ENCODE peak calls at places on chromosomes 2 and 18, in four cellular contexts. Q is endothelial cell, M is A549, D is choroid plexus epithelial cell. F is an unnamed sample.
A peak's percentile ranks its signal among the peaks of the same experiment; 100 is the strongest.

GRCh38 chr18:9711361-9712129 is 3.4 kb downstream of the RAB31 start:
- DNase-seq in M (no peak), D (no peak), Q (no peak), F (no peak)

GRCh38 chr18:33916200-33916599 is 308.5 kb downstream of the NOL4 start:
- DNase-seq in D (no peak), M (no peak), Q (no peak), F (no peak)

GRCh38 chr18:51724790-51725721 is 527.6 kb upstream of the MEX3C start:
- DNase-seq in Q (no peak), M (no peak), D (no peak), F (no peak)

GRCh38 chr2:177983183-177983788 is 89.3 kb downstream of the PDE11A start:
- DNase-seq in M (peak; percentile 48), Q (peak; percentile 17), D (peak; percentile 77), F (no peak)

GRCh38 chr18:26901020-26901419 is 35.5 kb upstream of the AQP4 start:
- DNase-seq in Q (no peak), M (no peak), D (no peak), F (no peak)

GRCh38 chr18:68172842-68173549 is 541.9 kb downstream of the TMX3 start:
- DNase-seq in Q (peak; percentile 18), M (no peak), D (peak; percentile 14), F (no peak)

GRCh38 chr2:157565550-157565949 is 63.1 kb downstream of the ACVR1C start:
- DNase-seq in Q (no peak), M (no peak), D (no peak), F (no peak)

GRCh38 chr2:127348421-127349000 is 39.3 kb downstream of the MAP3K2 start:
- DNase-seq in M (no peak), D (peak; percentile 27), Q (no peak), F (no peak)

GRCh38 chr2:28406276-28407096 is 13.8 kb downstream of the FOSL2 start:
- DNase-seq in Q (no peak), M (no peak), D (peak; percentile 63), F (no peak)

GRCh38 chr2:157336137-157336721 is 10.6 kb upstream of the ERMN start:
- DNase-seq in D (peak; percentile 58), M (no peak), Q (peak; percentile 55), F (no peak)

GRCh38 chr2:81077396-81077795 is 772.8 kb upstream of the LRRTM1 start:
- DNase-seq in Q (no peak), D (no peak), M (no peak), F (no peak)

GRCh38 chr18:41456791-41457190 is 498.2 kb upstream of the PIK3C3 start:
- DNase-seq in M (no peak), D (peak; percentile 21), Q (no peak), F (no peak)

GRCh38 chr2:173631123-173631450 is 276.4 kb downstream of the CDCA7 start:
- DNase-seq in D (peak; percentile 43), M (peak; percentile 13), Q (no peak), F (peak; percentile 30)

GRCh38 chr2:119126650-119127049 is 31.9 kb downstream of the C1QL2 start:
- DNase-seq in Q (peak; percentile 74), D (peak; percentile 7), M (peak; percentile 50), F (no peak)

GRCh38 chr2:107325983-107326786 is 440.2 kb upstream of the ST6GAL2 start:
- DNase-seq in Q (no peak), M (no peak), D (peak; percentile 70), F (no peak)

GRCh38 chr2:233513953-233514655 is 52.5 kb downstream of the USP40 start:
- DNase-seq in M (no peak), D (no peak), Q (no peak), F (no peak)

GRCh38 chr2:88464166-88464565 is 11.7 kb upstream of the FOXI3 start:
- DNase-seq in Q (no peak), D (no peak), M (no peak), F (no peak)

GRCh38 chr2:184879671-184880070 is 281.3 kb downstream of the ZNF804A start:
- DNase-seq in M (no peak), Q (no peak), D (peak; percentile 37), F (no peak)

GRCh38 chr2:140604788-140605187 is 1526.0 kb downstream of the LRP1B start:
- DNase-seq in D (no peak), Q (no peak), M (no peak), F (no peak)

GRCh38 chr2:222283634-222284033 is 15.2 kb downstream of the PAX3 start:
- DNase-seq in D (peak; percentile 3), M (no peak), Q (no peak), F (no peak)

GRCh38 chr2:109348645-109349554 is 219.9 kb downstream of the SH3RF3 start:
- DNase-seq in M (no peak), D (no peak), Q (no peak), F (no peak)

GRCh38 chr18:62991959-62992358 is 276.6 kb downstream of the PHLPP1 start:
- DNase-seq in M (no peak), D (no peak), Q (no peak), F (no peak)

GRCh38 chr18:74420491-74420890 is 36.6 kb downstream of the DIPK1C start:
- DNase-seq in Q (no peak), D (no peak), M (no peak), F (no peak)

GRCh38 chr2:151669585-151670081 is 64.6 kb downstream of the NEB start:
- DNase-seq in D (no peak), M (no peak), Q (no peak), F (no peak)
- TF ChIP-seq CTCF in D (no peak), M (no peak), Q (no peak), F (no peak)

GRCh38 chr2:77521931-77522470 is at the start of gene LRRTM4:
- DNase-seq in M (no peak), Q (peak; percentile 9), D (no peak), F (no peak)
- TF ChIP-seq CTCF in M (no peak), Q (no peak), D (no peak), F (no peak)

GRCh38 chr2:74559912-74560311 is 5.4 kb downstream of the DOK1 start:
- DNase-seq in Q (no peak), M (no peak), D (no peak), F (no peak)
- TF ChIP-seq CTCF in Q (no peak), M (no peak), D (no peak), F (no peak)

GRCh38 chr18:64097497-64097896 is 51.4 kb downstream of the LINC00305 start:
- DNase-seq in Q (no peak), M (no peak), D (peak; percentile 65), F (no peak)
- TF ChIP-seq CTCF in Q (no peak), M (no peak), D (peak; percentile 58), F (no peak)

DNA sequence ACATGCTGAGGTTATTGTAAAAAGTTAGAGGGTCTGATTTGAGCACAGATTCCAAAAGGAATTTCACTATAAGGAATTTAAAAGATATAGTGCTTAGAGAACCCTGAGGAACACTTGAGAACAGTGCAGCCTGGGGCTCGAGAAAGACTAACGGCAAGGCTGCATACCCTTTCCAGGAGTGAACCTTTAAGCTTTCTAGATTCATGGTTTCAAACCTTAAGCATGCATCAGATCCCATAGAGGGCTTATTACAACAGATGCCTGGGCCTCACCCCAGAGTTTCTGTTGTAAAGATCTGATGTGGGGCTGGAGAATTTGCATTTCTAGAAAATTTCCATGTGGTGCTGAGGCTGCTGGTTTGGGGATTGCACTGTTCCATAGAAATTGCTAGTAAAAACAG is 90.5 kb upstream of the IL1R2 start:
- DNase-seq in M (no peak), D (no peak), Q (no peak), F (no peak)
- TF ChIP-seq CTCF in M (no peak), D (no peak), Q (no peak), F (no peak)

GRCh38 chr2:46298522-46299351 is 1.5 kb downstream of the EPAS1 start:
- DNase-seq in M (peak; percentile 72), D (peak; percentile 58), Q (peak; percentile 50), F (peak; percentile 72)
- TF ChIP-seq CTCF in M (peak; percentile 41), D (peak; percentile 39), Q (peak; percentile 35), F (no peak)

GRCh38 chr2:24734741-24735140 is 58.5 kb downstream of the PTRHD1 start:
- DNase-seq in M (no peak), D (no peak), Q (no peak), F (no peak)

GRCh38 chr2:24739355-24740025 is 53.7 kb downstream of the PTRHD1 start:
- DNase-seq in Q (no peak), D (peak; percentile 42), M (no peak), F (no peak)

GRCh38 chr2:24743914-24744313 is 49.3 kb downstream of the PTRHD1 start:
- DNase-seq in Q (no peak), D (no peak), M (no peak), F (no peak)

GRCh38 chr2:24745825-24746224 is 47.4 kb downstream of the PTRHD1 start:
- DNase-seq in Q (no peak), D (no peak), M (no peak), F (no peak)

GRCh38 chr2:24740142-24740541 is 53.0 kb downstream of the PTRHD1 start:
- DNase-seq in M (no peak), Q (no peak), D (no peak), F (no peak)
- TF ChIP-seq CTCF in M (no peak), Q (no peak), D (no peak), F (no peak)

GRCh38 chr2:164495491-164496223 is 125.6 kb downstream of the GRB14 start:
- DNase-seq in D (peak; percentile 80), M (peak; percentile 15), Q (peak; percentile 26), F (no peak)
- TF ChIP-seq CTCF in D (peak; percentile 74), M (peak; percentile 80), Q (peak; percentile 69), F (no peak)

DNA sequence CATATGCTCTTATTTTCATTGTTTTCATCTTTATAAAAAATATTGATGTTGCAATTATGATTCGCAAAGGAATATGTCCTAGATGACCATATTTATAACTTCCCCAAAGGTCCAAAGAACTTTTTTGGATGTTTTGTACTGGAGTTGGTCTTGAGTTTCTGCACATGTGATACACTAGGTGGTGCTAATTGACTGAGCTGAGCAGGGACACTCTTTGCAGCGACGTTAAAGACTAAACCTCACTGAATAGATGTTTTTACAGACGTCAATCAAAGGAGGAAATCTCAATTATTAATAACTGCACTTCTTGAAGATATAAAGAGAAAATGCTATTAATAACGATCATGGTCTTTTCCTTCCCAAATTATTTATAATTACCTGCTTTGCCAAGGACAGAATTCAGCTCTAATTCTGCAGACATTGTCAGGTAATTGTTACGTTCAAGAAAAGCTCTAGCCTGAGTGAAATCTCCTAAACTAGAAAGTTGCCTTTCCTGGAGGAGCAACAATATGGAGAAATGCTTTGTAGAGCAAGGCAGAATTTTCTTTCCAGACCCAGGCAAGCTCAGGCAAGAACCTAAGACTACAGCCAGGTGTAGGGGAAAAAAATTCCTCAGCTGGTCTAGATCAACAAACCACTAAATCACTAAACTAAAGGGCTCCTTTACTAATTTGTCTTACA is 119.3 kb upstream of the RBBP8 start:
- DNase-seq in M (peak; percentile 7), Q (no peak), D (peak; percentile 76), F (no peak)
- TF ChIP-seq CTCF in M (peak; percentile 63), Q (peak; percentile 17), D (peak; percentile 74), F (peak; percentile 72)

DNA sequence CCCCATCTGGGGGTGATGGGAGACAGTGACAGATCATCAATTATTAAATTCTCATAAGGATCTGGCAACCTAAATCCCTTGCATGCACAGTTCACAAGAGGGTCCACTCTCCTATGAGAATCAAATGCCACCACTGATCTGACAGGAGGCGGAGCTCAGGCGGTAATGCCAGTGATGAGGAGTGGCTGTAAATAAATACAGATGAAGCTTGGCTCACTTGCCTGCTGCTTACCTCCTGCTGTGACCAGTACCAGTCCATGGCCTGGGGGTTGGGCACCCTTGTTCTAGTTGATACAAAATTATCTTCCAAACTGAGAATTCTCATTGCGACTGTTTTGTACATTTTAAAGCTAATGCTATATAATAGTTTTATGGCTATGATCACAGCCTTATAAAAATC is 258.7 kb downstream of the CTNNA2 start:
- DNase-seq in M (no peak), D (no peak), Q (no peak), F (no peak)
- TF ChIP-seq CTCF in M (no peak), D (no peak), Q (no peak), F (no peak)

F was measured in uterus.